ENCODE peak calls at places on chromosomes 4 and X, in five cellular contexts. One of them, this sample, is unnamed.

GRCh38 chr4:26022346-26022891 is 108.4 kb downstream of the SMIM20 start:
- DNase-seq in activated CD8-positive, alpha-beta T cell treated with anti-CD3 and anti-CD28 coated beads for 36 hours: no peak
- DNase-seq in neural crest cell: no peak
- DNase-seq in uterus: no peak
- DNase-seq in GM12864: no peak
- DNase-seq in this sample: no peak

GRCh38 chrX:150546711-150547153 is 21.7 kb upstream of the MTM1 start:
- DNase-seq in activated CD8-positive, alpha-beta T cell treated with anti-CD3 and anti-CD28 coated beads for 36 hours: peak
- DNase-seq in neural crest cell: no peak
- DNase-seq in uterus: no peak
- DNase-seq in GM12864: no peak
- DNase-seq in this sample: no peak

GRCh38 chr4:16524911-16525574 is 298.8 kb upstream of the TAPT1 start:
- DNase-seq in activated CD8-positive, alpha-beta T cell treated with anti-CD3 and anti-CD28 coated beads for 36 hours: no peak
- DNase-seq in neural crest cell: no peak
- DNase-seq in uterus: peak
- DNase-seq in GM12864: no peak
- DNase-seq in this sample: no peak

GRCh38 chrX:38799995-38800394 is 1.3 kb upstream of the MID1IP1 start:
- DNase-seq in activated CD8-positive, alpha-beta T cell treated with anti-CD3 and anti-CD28 coated beads for 36 hours: peak
- DNase-seq in neural crest cell: no peak
- DNase-seq in uterus: no peak
- DNase-seq in GM12864: no peak
- DNase-seq in this sample: no peak

GRCh38 chr4:186770446-186771175 is 47.0 kb upstream of the FAT1 start:
- DNase-seq in activated CD8-positive, alpha-beta T cell treated with anti-CD3 and anti-CD28 coated beads for 36 hours: no peak
- DNase-seq in neural crest cell: no peak
- DNase-seq in uterus: no peak
- DNase-seq in GM12864: no peak
- DNase-seq in this sample: no peak

GRCh38 chr4:185685804-185686203 is 126.2 kb downstream of the SORBS2 start:
- DNase-seq in activated CD8-positive, alpha-beta T cell treated with anti-CD3 and anti-CD28 coated beads for 36 hours: no peak
- DNase-seq in neural crest cell: no peak
- DNase-seq in uterus: no peak
- DNase-seq in GM12864: no peak
- DNase-seq in this sample: no peak

GRCh38 chrX:105975382-105975781 is 63.1 kb downstream of the SERPINA7 start:
- DNase-seq in activated CD8-positive, alpha-beta T cell treated with anti-CD3 and anti-CD28 coated beads for 36 hours: no peak
- DNase-seq in neural crest cell: no peak
- DNase-seq in uterus: no peak
- DNase-seq in GM12864: no peak
- DNase-seq in this sample: no peak

GRCh38 chrX:38694394-38694793 is 106.9 kb upstream of the MID1IP1 start:
- DNase-seq in activated CD8-positive, alpha-beta T cell treated with anti-CD3 and anti-CD28 coated beads for 36 hours: no peak
- DNase-seq in neural crest cell: no peak
- DNase-seq in uterus: no peak
- DNase-seq in GM12864: no peak
- DNase-seq in this sample: no peak

GRCh38 chrX:113399501-113400192 is 559.0 kb upstream of the AMOT start:
- DNase-seq in activated CD8-positive, alpha-beta T cell treated with anti-CD3 and anti-CD28 coated beads for 36 hours: no peak
- DNase-seq in neural crest cell: no peak
- DNase-seq in uterus: no peak
- DNase-seq in GM12864: no peak
- DNase-seq in this sample: no peak

GRCh38 chr4:174575436-174575835 is 53.1 kb upstream of the HPGD start:
- DNase-seq in activated CD8-positive, alpha-beta T cell treated with anti-CD3 and anti-CD28 coated beads for 36 hours: no peak
- DNase-seq in neural crest cell: no peak
- DNase-seq in uterus: no peak
- DNase-seq in GM12864: no peak
- DNase-seq in this sample: no peak

GRCh38 chr4:15197005-15197404 is 194.7 kb downstream of the CPEB2 start:
- DNase-seq in activated CD8-positive, alpha-beta T cell treated with anti-CD3 and anti-CD28 coated beads for 36 hours: no peak
- DNase-seq in neural crest cell: peak
- DNase-seq in uterus: no peak
- DNase-seq in GM12864: no peak
- DNase-seq in this sample: no peak

GRCh38 chr4:158710814-158711213 is 12.4 kb downstream of the PPID start:
- DNase-seq in activated CD8-positive, alpha-beta T cell treated with anti-CD3 and anti-CD28 coated beads for 36 hours: peak
- DNase-seq in neural crest cell: no peak
- DNase-seq in uterus: no peak
- DNase-seq in GM12864: no peak
- DNase-seq in this sample: no peak
- TF ChIP-seq CTCF in activated CD8-positive, alpha-beta T cell treated with anti-CD3 and anti-CD28 coated beads for 36 hours: no peak
- TF ChIP-seq CTCF in neural crest cell: no peak
- TF ChIP-seq CTCF in uterus: no peak
- TF ChIP-seq CTCF in GM12864: peak
- TF ChIP-seq CTCF in this sample: peak

DNA sequence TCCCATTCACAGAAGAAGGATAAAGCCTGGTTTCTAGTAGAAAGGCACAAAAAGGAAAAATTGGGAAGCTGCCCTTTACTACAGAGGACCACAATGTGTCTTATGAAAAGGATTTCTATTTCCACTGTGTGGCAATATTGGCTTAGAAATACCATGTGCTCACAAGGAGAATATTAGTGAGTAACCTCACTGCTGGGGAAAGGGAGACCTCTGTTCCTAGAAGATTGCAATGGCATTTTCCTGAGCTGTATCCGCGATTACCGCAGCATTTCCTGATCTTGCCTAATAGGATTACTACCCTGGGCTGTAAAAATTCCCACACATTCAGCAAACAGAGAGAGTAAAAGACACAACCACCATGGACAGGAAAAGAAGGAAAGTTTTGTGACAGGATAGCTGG is 308.8 kb upstream of the TECRL start:
- DNase-seq in activated CD8-positive, alpha-beta T cell treated with anti-CD3 and anti-CD28 coated beads for 36 hours: no peak
- DNase-seq in neural crest cell: no peak
- DNase-seq in uterus: no peak
- DNase-seq in GM12864: no peak
- DNase-seq in this sample: no peak
- TF ChIP-seq CTCF in activated CD8-positive, alpha-beta T cell treated with anti-CD3 and anti-CD28 coated beads for 36 hours: no peak
- TF ChIP-seq CTCF in neural crest cell: no peak
- TF ChIP-seq CTCF in uterus: no peak
- TF ChIP-seq CTCF in GM12864: no peak
- TF ChIP-seq CTCF in this sample: no peak

DNA sequence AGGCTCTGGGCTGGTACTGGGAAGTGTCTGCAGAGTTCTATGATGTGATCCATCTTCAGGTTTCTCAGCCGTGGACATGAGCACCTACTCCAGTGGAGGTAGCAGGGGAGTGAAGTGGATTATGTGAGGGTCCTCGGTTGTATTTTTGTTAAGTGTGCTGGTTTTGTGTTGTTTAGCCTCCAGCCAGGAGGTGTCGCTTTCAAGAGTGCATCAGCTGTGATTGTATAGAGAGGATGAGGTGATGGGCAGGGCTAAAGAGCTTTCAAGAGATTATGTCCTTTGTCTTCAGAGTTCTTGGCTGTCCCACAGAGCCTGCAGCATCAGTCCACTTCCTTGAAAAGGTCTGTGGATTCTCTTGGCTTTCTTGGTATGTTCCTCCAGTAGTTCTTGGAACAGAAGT is 256.6 kb downstream of the STK32B start:
- DNase-seq in activated CD8-positive, alpha-beta T cell treated with anti-CD3 and anti-CD28 coated beads for 36 hours: no peak
- DNase-seq in neural crest cell: no peak
- DNase-seq in uterus: no peak
- DNase-seq in GM12864: no peak
- DNase-seq in this sample: no peak
- TF ChIP-seq CTCF in activated CD8-positive, alpha-beta T cell treated with anti-CD3 and anti-CD28 coated beads for 36 hours: no peak
- TF ChIP-seq CTCF in neural crest cell: no peak
- TF ChIP-seq CTCF in uterus: no peak
- TF ChIP-seq CTCF in GM12864: no peak
- TF ChIP-seq CTCF in this sample: no peak

GRCh38 chr4:145069361-145069760 is 28.6 kb downstream of the ANAPC10 start:
- DNase-seq in activated CD8-positive, alpha-beta T cell treated with anti-CD3 and anti-CD28 coated beads for 36 hours: no peak
- DNase-seq in neural crest cell: no peak
- DNase-seq in uterus: no peak
- DNase-seq in GM12864: no peak
- DNase-seq in this sample: no peak

GRCh38 chr4:145061325-145061920 is 36.6 kb downstream of the ANAPC10 start:
- DNase-seq in activated CD8-positive, alpha-beta T cell treated with anti-CD3 and anti-CD28 coated beads for 36 hours: no peak
- DNase-seq in neural crest cell: no peak
- DNase-seq in uterus: no peak
- DNase-seq in GM12864: peak
- DNase-seq in this sample: peak

GRCh38 chr4:145071560-145071959 is 26.4 kb downstream of the ANAPC10 start:
- DNase-seq in activated CD8-positive, alpha-beta T cell treated with anti-CD3 and anti-CD28 coated beads for 36 hours: no peak
- DNase-seq in neural crest cell: no peak
- DNase-seq in uterus: no peak
- DNase-seq in GM12864: no peak
- DNase-seq in this sample: no peak

GRCh38 chr4:145066063-145066501 is 31.9 kb downstream of the ANAPC10 start:
- DNase-seq in activated CD8-positive, alpha-beta T cell treated with anti-CD3 and anti-CD28 coated beads for 36 hours: no peak
- DNase-seq in neural crest cell: no peak
- DNase-seq in uterus: no peak
- DNase-seq in GM12864: no peak
- DNase-seq in this sample: no peak
- TF ChIP-seq CTCF in activated CD8-positive, alpha-beta T cell treated with anti-CD3 and anti-CD28 coated beads for 36 hours: no peak
- TF ChIP-seq CTCF in neural crest cell: no peak
- TF ChIP-seq CTCF in uterus: no peak
- TF ChIP-seq CTCF in GM12864: no peak
- TF ChIP-seq CTCF in this sample: no peak

GRCh38 chrX:132716006-132716405 is 227.2 kb upstream of the MBNL3 start:
- DNase-seq in activated CD8-positive, alpha-beta T cell treated with anti-CD3 and anti-CD28 coated beads for 36 hours: no peak
- DNase-seq in neural crest cell: no peak
- DNase-seq in uterus: no peak
- DNase-seq in GM12864: no peak
- DNase-seq in this sample: no peak
- TF ChIP-seq CTCF in activated CD8-positive, alpha-beta T cell treated with anti-CD3 and anti-CD28 coated beads for 36 hours: no peak
- TF ChIP-seq CTCF in neural crest cell: peak
- TF ChIP-seq CTCF in uterus: no peak
- TF ChIP-seq CTCF in GM12864: no peak
- TF ChIP-seq CTCF in this sample: no peak

GRCh38 chrX:48896611-48897011 is 957 bp downstream of the TIMM17B start:
- DNase-seq in activated CD8-positive, alpha-beta T cell treated with anti-CD3 and anti-CD28 coated beads for 36 hours: no peak
- DNase-seq in neural crest cell: no peak
- DNase-seq in uterus: no peak
- DNase-seq in GM12864: no peak
- DNase-seq in this sample: no peak

GRCh38 chrX:48897621-48898306 is at the start of the genes PQBP1 and TIMM17B:
- DNase-seq in activated CD8-positive, alpha-beta T cell treated with anti-CD3 and anti-CD28 coated beads for 36 hours: peak
- DNase-seq in neural crest cell: peak
- DNase-seq in uterus: peak
- DNase-seq in GM12864: peak
- DNase-seq in this sample: peak

GRCh38 chrX:48901069-48901468 is 3.3 kb downstream of the PQBP1 start:
- DNase-seq in activated CD8-positive, alpha-beta T cell treated with anti-CD3 and anti-CD28 coated beads for 36 hours: no peak
- DNase-seq in neural crest cell: no peak
- DNase-seq in uterus: no peak
- DNase-seq in GM12864: no peak
- DNase-seq in this sample: no peak

GRCh38 chrX:48897157-48897620 is 379 bp downstream of the TIMM17B start:
- DNase-seq in activated CD8-positive, alpha-beta T cell treated with anti-CD3 and anti-CD28 coated beads for 36 hours: peak
- DNase-seq in neural crest cell: peak
- DNase-seq in uterus: peak
- DNase-seq in GM12864: no peak
- DNase-seq in this sample: no peak

DNA sequence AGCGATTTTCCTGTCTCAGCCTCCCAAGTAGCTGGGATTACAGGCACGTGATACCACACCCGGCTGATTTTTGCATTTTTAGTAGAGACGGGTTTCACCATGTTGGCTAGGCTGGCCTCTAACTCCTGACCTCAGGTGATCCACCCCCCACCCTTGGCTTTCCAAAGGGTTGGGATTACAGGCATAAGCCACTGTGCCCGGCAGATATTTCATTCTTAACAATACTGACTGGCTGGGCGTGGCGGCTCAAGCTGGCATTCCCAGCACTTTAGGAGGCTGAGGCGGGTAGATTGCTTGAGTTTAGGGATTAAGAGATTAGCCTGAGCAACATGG is 1.3 kb downstream of the PQBP1 start:
- DNase-seq in activated CD8-positive, alpha-beta T cell treated with anti-CD3 and anti-CD28 coated beads for 36 hours: no peak
- DNase-seq in neural crest cell: no peak
- DNase-seq in uterus: no peak
- DNase-seq in GM12864: no peak
- DNase-seq in this sample: no peak
- TF ChIP-seq CTCF in activated CD8-positive, alpha-beta T cell treated with anti-CD3 and anti-CD28 coated beads for 36 hours: no peak
- TF ChIP-seq CTCF in neural crest cell: no peak
- TF ChIP-seq CTCF in uterus: no peak
- TF ChIP-seq CTCF in GM12864: no peak
- TF ChIP-seq CTCF in this sample: no peak

DNA sequence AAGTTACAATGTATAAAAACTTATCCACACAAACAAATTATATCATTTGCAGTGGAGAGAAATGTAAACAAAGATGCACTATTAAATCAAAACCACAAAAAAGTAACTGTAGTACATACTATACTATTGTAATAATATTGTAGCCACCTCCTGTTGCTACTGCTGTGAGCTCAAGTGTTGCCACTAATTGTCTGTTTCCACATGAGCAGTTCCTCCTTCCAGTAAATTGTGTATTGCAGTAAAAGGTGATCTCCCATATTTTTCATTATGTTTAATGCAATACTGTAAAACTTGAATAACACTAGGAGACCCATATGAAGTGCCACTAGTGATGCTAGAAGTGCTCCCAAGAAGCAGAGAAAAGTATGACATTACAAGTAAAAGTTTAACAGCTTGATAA is 11.7 kb downstream of the LIN54 start:
- DNase-seq in activated CD8-positive, alpha-beta T cell treated with anti-CD3 and anti-CD28 coated beads for 36 hours: no peak
- DNase-seq in neural crest cell: no peak
- DNase-seq in uterus: no peak
- DNase-seq in GM12864: no peak
- DNase-seq in this sample: no peak
- TF ChIP-seq CTCF in activated CD8-positive, alpha-beta T cell treated with anti-CD3 and anti-CD28 coated beads for 36 hours: no peak
- TF ChIP-seq CTCF in neural crest cell: no peak
- TF ChIP-seq CTCF in uterus: no peak
- TF ChIP-seq CTCF in GM12864: no peak
- TF ChIP-seq CTCF in this sample: no peak

GRCh38 chr4:184102488-184102887 is 115.2 kb downstream of the ENPP6 start:
- DNase-seq in activated CD8-positive, alpha-beta T cell treated with anti-CD3 and anti-CD28 coated beads for 36 hours: no peak
- DNase-seq in neural crest cell: no peak
- DNase-seq in uterus: no peak
- DNase-seq in GM12864: no peak
- DNase-seq in this sample: no peak
- TF ChIP-seq CTCF in activated CD8-positive, alpha-beta T cell treated with anti-CD3 and anti-CD28 coated beads for 36 hours: no peak
- TF ChIP-seq CTCF in neural crest cell: no peak
- TF ChIP-seq CTCF in uterus: no peak
- TF ChIP-seq CTCF in GM12864: no peak
- TF ChIP-seq CTCF in this sample: no peak

DNA sequence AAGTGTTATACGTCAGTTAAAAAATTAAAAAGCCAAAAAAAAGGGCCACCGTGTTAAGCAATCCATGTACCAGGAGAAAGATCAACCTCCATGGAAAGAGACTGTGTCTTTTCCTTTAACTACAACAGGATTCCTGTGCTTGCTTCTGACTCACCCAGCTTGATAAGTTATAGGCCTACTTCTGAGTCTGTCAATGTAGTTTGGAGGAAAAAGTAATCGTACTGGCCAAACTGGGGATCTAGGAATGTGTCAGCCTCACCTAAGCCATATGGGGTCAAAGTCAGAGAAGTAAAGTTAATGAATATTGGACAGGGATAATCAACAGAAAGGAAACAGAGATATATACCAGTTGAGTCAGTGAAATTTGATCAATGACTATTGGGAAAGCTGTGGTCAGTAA is 470.8 kb upstream of the SLIT2 start:
- DNase-seq in activated CD8-positive, alpha-beta T cell treated with anti-CD3 and anti-CD28 coated beads for 36 hours: no peak
- DNase-seq in neural crest cell: no peak
- DNase-seq in uterus: no peak
- DNase-seq in GM12864: no peak
- DNase-seq in this sample: no peak
- TF ChIP-seq CTCF in activated CD8-positive, alpha-beta T cell treated with anti-CD3 and anti-CD28 coated beads for 36 hours: no peak
- TF ChIP-seq CTCF in neural crest cell: no peak
- TF ChIP-seq CTCF in uterus: no peak
- TF ChIP-seq CTCF in GM12864: no peak
- TF ChIP-seq CTCF in this sample: no peak

This sample was measured in GM10248.